ENCODE peak calls at places on chromosomes 7 and 10, in seven cellular contexts. H is ACHN; B is retina; I is stimulated activated CD8-positive, alpha-beta memory T cell treated with anti-CD3 and anti-CD28 coated beads, Interleukin-7, amount 100 ng/mL, for 4 hours; N is frontal cortex; A is stimulated activated CD4-positive, alpha-beta T cell treated with anti-CD3 and anti-CD28 coated beads, TNF-alpha, amount 100 ng/mL, for 4 hours; W is substantia nigra. Q is an unnamed sample.

GRCh38 chr10:103333934-103334520 is 16.9 kb downstream of the PCGF6 start:
- DNase-seq in H (peak), B (no peak), I (no peak), N (no peak), A (no peak), W (no peak), Q (no peak)

GRCh38 chr7:70694909-70695803 is 436.8 kb upstream of the GALNT17 start:
- DNase-seq in H (no peak), B (peak), I (no peak), N (no peak), A (no peak), W (peak), Q (no peak)

GRCh38 chr10:104056619-104057273 is 28.9 kb downstream of the COL17A1 start:
- DNase-seq in H (no peak), B (no peak), I (no peak), N (no peak), A (no peak), W (no peak), Q (no peak)

GRCh38 chr7:139734395-139734794 is 43.4 kb downstream of the HIPK2 start:
- DNase-seq in H (no peak), B (no peak), I (no peak), N (no peak), A (no peak), W (no peak), Q (no peak)

GRCh38 chr10:75034714-75035258 is 76.7 kb upstream of the SAMD8 start:
- DNase-seq in H (no peak), B (no peak), I (no peak), N (no peak), A (no peak), W (no peak), Q (no peak)

GRCh38 chr7:152051968-152052367 is 26.5 kb downstream of the GALNT11 start:
- DNase-seq in H (no peak), B (no peak), I (no peak), N (no peak), A (no peak), W (no peak), Q (no peak)

GRCh38 chr7:6512892-6513291 is 38.4 kb downstream of the GRID2IP start:
- DNase-seq in H (no peak), B (no peak), I (no peak), N (no peak), A (no peak), W (no peak), Q (no peak)

GRCh38 chr7:157255201-157255606 is 81.6 kb upstream of the DNAJB6 start:
- DNase-seq in H (no peak), B (no peak), I (no peak), N (no peak), A (no peak), W (no peak), Q (no peak)

GRCh38 chr7:143381427-143382125 is 431 bp downstream of the ZYX start:
- DNase-seq in H (peak), B (peak), I (no peak), N (peak), A (no peak), W (peak), Q (no peak)

GRCh38 chr10:88120599-88121333 is 257.3 kb downstream of the PTEN start:
- DNase-seq in H (no peak), B (no peak), I (no peak), N (no peak), A (no peak), W (no peak), Q (no peak)

GRCh38 chr7:46153951-46154787 is 233.1 kb upstream of the IGFBP3 start:
- DNase-seq in H (no peak), B (no peak), I (no peak), N (no peak), A (no peak), W (no peak), Q (peak)

GRCh38 chr10:1715821-1716220 is 21.5 kb downstream of the ADARB2 start:
- DNase-seq in H (peak), B (no peak), I (no peak), N (no peak), A (no peak), W (no peak), Q (no peak)

GRCh38 chr7:99385564-99385963 is 11.0 kb downstream of the ARPC1B start:
- DNase-seq in H (no peak), B (no peak), I (no peak), N (no peak), A (no peak), W (no peak), Q (no peak)

GRCh38 chr7:24372973-24373372 is 89.0 kb downstream of the NPY start:
- DNase-seq in H (no peak), B (peak), I (no peak), N (no peak), A (no peak), W (no peak), Q (no peak)

GRCh38 chr10:52394246-52394645 is 80.2 kb downstream of the DKK1 start:
- DNase-seq in H (no peak), B (no peak), I (no peak), N (no peak), A (no peak), W (no peak), Q (no peak)

GRCh38 chr7:110507832-110508231 is 583.1 kb upstream of the LRRN3 start:
- DNase-seq in H (no peak), B (no peak), I (no peak), N (no peak), A (no peak), W (no peak), Q (no peak)

GRCh38 chr7:80821781-80822180 is 97.1 kb downstream of the SEMA3C start:
- DNase-seq in H (no peak), B (no peak), I (no peak), N (no peak), A (no peak), W (no peak), Q (no peak)

GRCh38 chr7:48094861-48095293 is 5.8 kb downstream of the UPP1 start:
- DNase-seq in H (peak), B (no peak), I (no peak), N (no peak), A (no peak), W (no peak), Q (no peak)

GRCh38 chr7:94907420-94908203 is at the start of gene PPP1R9A:
- DNase-seq in H (peak), B (peak), I (no peak), N (peak), A (no peak), W (peak), Q (peak)

GRCh38 chr7:117858731-117859130 is 14.5 kb downstream of the CTTNBP2 start:
- DNase-seq in H (no peak), B (no peak), I (no peak), N (no peak), A (no peak), W (no peak), Q (no peak)

GRCh38 chr7:67022501-67022900 is 25.9 kb downstream of the TYW1 start:
- DNase-seq in H (no peak), B (no peak), I (no peak), N (no peak), A (no peak), W (no peak), Q (no peak)

GRCh38 chr10:131885391-131886165 is 15.2 kb upstream of the PPP2R2D start:
- DNase-seq in H (peak), B (peak), I (peak), N (peak), A (peak), W (peak), Q (peak)

GRCh38 chr10:80202934-80203834 is 2.2 kb downstream of the ANXA11 start:
- DNase-seq in H (peak), B (peak), I (peak), N (no peak), A (peak), W (no peak), Q (peak)

GRCh38 chr7:48518092-48518491 is 346.8 kb downstream of the ABCA13 start:
- DNase-seq in H (no peak), B (no peak), I (no peak), N (no peak), A (no peak), W (no peak), Q (no peak)

GRCh38 chr10:132977076-132977475 is 34.7 kb upstream of the CFAP46 start:
- DNase-seq in H (no peak), B (no peak), I (no peak), N (no peak), A (no peak), W (no peak), Q (no peak)

GRCh38 chr10:132541129-132541528 is 3.5 kb downstream of the INPP5A start:
- DNase-seq in H (no peak), B (no peak), I (no peak), N (no peak), A (no peak), W (no peak), Q (no peak)

GRCh38 chr10:6722616-6723004 is 142.5 kb upstream of the PRKCQ start:
- DNase-seq in H (no peak), B (no peak), I (no peak), N (no peak), A (no peak), W (no peak), Q (no peak)

GRCh38 chr10:132065491-132066105 is at the start of gene JAKMIP3:
- DNase-seq in H (peak), B (peak), I (no peak), N (peak), A (no peak), W (peak), Q (no peak)

GRCh38 chr10:91589015-91589655 is 43.7 kb downstream of the PPP1R3C start:
- DNase-seq in H (no peak), B (no peak), I (no peak), N (no peak), A (no peak), W (no peak), Q (no peak)

Q was measured in NK-92 treated with Interleukin-12 subunit alpha and Interleukin-12 subunit beta, amount 100 ng/mL, for 24 hours.